ENCODE peak calls at places on chromosomes 11 and 22, in eight cellular contexts. One of them, this sample, is unnamed.

GRCh38 chr11:31408205-31408604 is 38.5 kb downstream of the DNAJC24 start:
- DNase-seq in cardiac muscle cell: no peak
- DNase-seq in colonic mucosa: no peak
- DNase-seq in gastrocnemius medialis: no peak
- DNase-seq in GM23248: no peak
- DNase-seq in A673: no peak
- DNase-seq in stomach: no peak
- DNase-seq in heart right ventricle: no peak
- DNase-seq in this sample: no peak

GRCh38 chr22:36658900-36659299 is 44.7 kb downstream of the CACNG2 start:
- DNase-seq in colonic mucosa: no peak
- DNase-seq in cardiac muscle cell: no peak
- DNase-seq in gastrocnemius medialis: no peak
- DNase-seq in stomach: no peak
- DNase-seq in GM23248: peak; percentile 10
- DNase-seq in heart right ventricle: no peak
- DNase-seq in A673: peak; percentile 15
- DNase-seq in this sample: no peak

GRCh38 chr11:9850224-9850895 is 186.5 kb downstream of the SWAP70 start:
- DNase-seq in heart right ventricle: no peak
- DNase-seq in colonic mucosa: no peak
- DNase-seq in gastrocnemius medialis: no peak
- DNase-seq in cardiac muscle cell: no peak
- DNase-seq in A673: no peak
- DNase-seq in stomach: no peak
- DNase-seq in GM23248: peak; percentile 57
- DNase-seq in this sample: no peak

GRCh38 chr11:68120212-68121066 is 749 bp downstream of the CHKA start:
- DNase-seq in GM23248: peak; percentile 58
- DNase-seq in gastrocnemius medialis: peak; percentile 32
- DNase-seq in A673: peak; percentile 59
- DNase-seq in cardiac muscle cell: peak; percentile 80
- DNase-seq in heart right ventricle: peak; percentile 56
- DNase-seq in colonic mucosa: peak; percentile 68
- DNase-seq in stomach: no peak
- DNase-seq in this sample: peak; percentile 75

GRCh38 chr11:67999704-68000103 is 4.2 kb downstream of the UNC93B1 start:
- DNase-seq in A673: no peak
- DNase-seq in gastrocnemius medialis: no peak
- DNase-seq in GM23248: no peak
- DNase-seq in colonic mucosa: no peak
- DNase-seq in cardiac muscle cell: no peak
- DNase-seq in heart right ventricle: no peak
- DNase-seq in stomach: no peak
- DNase-seq in this sample: peak; percentile 18

GRCh38 chr22:34403667-34404066 is 483.4 kb upstream of the LARGE1 start:
- DNase-seq in colonic mucosa: no peak
- DNase-seq in gastrocnemius medialis: no peak
- DNase-seq in GM23248: no peak
- DNase-seq in A673: no peak
- DNase-seq in heart right ventricle: no peak
- DNase-seq in cardiac muscle cell: no peak
- DNase-seq in stomach: no peak
- DNase-seq in this sample: no peak

GRCh38 chr22:48418831-48419230 is 1408.8 kb downstream of the BRD1 start:
- DNase-seq in A673: no peak
- DNase-seq in gastrocnemius medialis: no peak
- DNase-seq in heart right ventricle: no peak
- DNase-seq in colonic mucosa: no peak
- DNase-seq in stomach: no peak
- DNase-seq in GM23248: no peak
- DNase-seq in cardiac muscle cell: no peak
- DNase-seq in this sample: no peak

GRCh38 chr22:41619979-41620645 is 731 bp downstream of the DESI1 start:
- DNase-seq in heart right ventricle: peak; percentile 32
- DNase-seq in gastrocnemius medialis: peak; percentile 32
- DNase-seq in cardiac muscle cell: peak; percentile 36
- DNase-seq in stomach: peak; percentile 51
- DNase-seq in GM23248: peak; percentile 60
- DNase-seq in colonic mucosa: peak; percentile 60
- DNase-seq in A673: peak; percentile 42
- DNase-seq in this sample: peak; percentile 66

GRCh38 chr11:70029115-70029830 is 48.8 kb upstream of the ANO1 start:
- DNase-seq in colonic mucosa: no peak
- DNase-seq in heart right ventricle: no peak
- DNase-seq in A673: no peak
- DNase-seq in gastrocnemius medialis: no peak
- DNase-seq in GM23248: no peak
- DNase-seq in cardiac muscle cell: peak; percentile 31
- DNase-seq in stomach: no peak
- DNase-seq in this sample: no peak

GRCh38 chr11:61497473-61497872 is 11.1 kb upstream of the LRRC10B start:
- DNase-seq in A673: no peak
- DNase-seq in cardiac muscle cell: no peak
- DNase-seq in heart right ventricle: no peak
- DNase-seq in colonic mucosa: no peak
- DNase-seq in GM23248: no peak
- DNase-seq in stomach: no peak
- DNase-seq in gastrocnemius medialis: no peak
- DNase-seq in this sample: no peak

GRCh38 chr11:30016588-30017363 is at the start of gene KCNA4:
- DNase-seq in A673: peak; percentile 68
- DNase-seq in GM23248: peak; percentile 38
- DNase-seq in stomach: no peak
- DNase-seq in colonic mucosa: no peak
- DNase-seq in heart right ventricle: peak; percentile 51
- DNase-seq in gastrocnemius medialis: no peak
- DNase-seq in cardiac muscle cell: peak; percentile 76
- DNase-seq in this sample: no peak

GRCh38 chr11:77067776-77068460 is 1.1 kb downstream of the CAPN5 start:
- DNase-seq in cardiac muscle cell: no peak
- DNase-seq in gastrocnemius medialis: no peak
- DNase-seq in colonic mucosa: peak; percentile 53
- DNase-seq in stomach: no peak
- DNase-seq in A673: no peak
- DNase-seq in heart right ventricle: no peak
- DNase-seq in GM23248: no peak
- DNase-seq in this sample: no peak

GRCh38 chr22:20140521-20140964 is 8.9 kb downstream of the ZDHHC8 start:
- DNase-seq in colonic mucosa: no peak
- DNase-seq in A673: no peak
- DNase-seq in heart right ventricle: no peak
- DNase-seq in gastrocnemius medialis: no peak
- DNase-seq in stomach: no peak
- DNase-seq in cardiac muscle cell: no peak
- DNase-seq in GM23248: no peak
- DNase-seq in this sample: no peak

GRCh38 chr11:36657610-36658225 is 59.7 kb upstream of the RAG2 start:
- DNase-seq in stomach: no peak
- DNase-seq in cardiac muscle cell: no peak
- DNase-seq in gastrocnemius medialis: no peak
- DNase-seq in colonic mucosa: no peak
- DNase-seq in A673: peak; percentile 67
- DNase-seq in heart right ventricle: no peak
- DNase-seq in GM23248: peak; percentile 18
- DNase-seq in this sample: no peak

GRCh38 chr11:26960265-26960664 is 33.6 kb upstream of the FIBIN start:
- DNase-seq in heart right ventricle: no peak
- DNase-seq in colonic mucosa: no peak
- DNase-seq in GM23248: peak; percentile 77
- DNase-seq in cardiac muscle cell: no peak
- DNase-seq in A673: no peak
- DNase-seq in gastrocnemius medialis: no peak
- DNase-seq in stomach: no peak
- DNase-seq in this sample: no peak

GRCh38 chr22:32352681-32353080 is 5.0 kb upstream of the RFPL3 start:
- DNase-seq in heart right ventricle: no peak
- DNase-seq in colonic mucosa: no peak
- DNase-seq in GM23248: no peak
- DNase-seq in cardiac muscle cell: no peak
- DNase-seq in gastrocnemius medialis: no peak
- DNase-seq in A673: no peak
- DNase-seq in stomach: no peak
- DNase-seq in this sample: no peak

GRCh38 chr11:68383976-68384501 is 71.6 kb downstream of the LRP5 start:
- DNase-seq in heart right ventricle: peak; percentile 74
- DNase-seq in GM23248: peak; percentile 49
- DNase-seq in cardiac muscle cell: peak; percentile 53
- DNase-seq in gastrocnemius medialis: no peak
- DNase-seq in colonic mucosa: peak; percentile 79
- DNase-seq in stomach: peak; percentile 71
- DNase-seq in A673: peak; percentile 66
- DNase-seq in this sample: peak; percentile 88

GRCh38 chr11:44593194-44593593 is 27.7 kb downstream of the CD82 start:
- DNase-seq in gastrocnemius medialis: peak; percentile 63
- DNase-seq in GM23248: no peak
- DNase-seq in A673: no peak
- DNase-seq in colonic mucosa: no peak
- DNase-seq in stomach: no peak
- DNase-seq in cardiac muscle cell: peak; percentile 36
- DNase-seq in heart right ventricle: no peak
- DNase-seq in this sample: no peak

GRCh38 chr11:44592125-44592643 is 26.7 kb downstream of the CD82 start:
- DNase-seq in heart right ventricle: no peak
- DNase-seq in gastrocnemius medialis: peak; percentile 48
- DNase-seq in cardiac muscle cell: peak; percentile 38
- DNase-seq in A673: no peak
- DNase-seq in GM23248: peak; percentile 88
- DNase-seq in colonic mucosa: no peak
- DNase-seq in stomach: no peak
- DNase-seq in this sample: no peak

GRCh38 chr11:44585421-44585820 is 20.0 kb downstream of the CD82 start:
- DNase-seq in colonic mucosa: no peak
- DNase-seq in cardiac muscle cell: no peak
- DNase-seq in GM23248: no peak
- DNase-seq in A673: no peak
- DNase-seq in stomach: no peak
- DNase-seq in heart right ventricle: no peak
- DNase-seq in gastrocnemius medialis: no peak
- DNase-seq in this sample: no peak

GRCh38 chr11:44590769-44591168 is 25.3 kb downstream of the CD82 start:
- DNase-seq in gastrocnemius medialis: no peak
- DNase-seq in GM23248: no peak
- DNase-seq in colonic mucosa: no peak
- DNase-seq in heart right ventricle: no peak
- DNase-seq in cardiac muscle cell: no peak
- DNase-seq in A673: no peak
- DNase-seq in stomach: no peak
- DNase-seq in this sample: no peak

GRCh38 chr11:44589301-44589700 is 23.8 kb downstream of the CD82 start:
- DNase-seq in GM23248: peak; percentile 90
- DNase-seq in colonic mucosa: no peak
- DNase-seq in gastrocnemius medialis: no peak
- DNase-seq in heart right ventricle: no peak
- DNase-seq in stomach: no peak
- DNase-seq in A673: no peak
- DNase-seq in cardiac muscle cell: no peak
- DNase-seq in this sample: no peak
- H3K4me1 ChIP-seq in GM23248: peaks cover 18% of the 10 kb centered on the region
- H3K4me1 ChIP-seq in colonic mucosa: no peaks in the 10 kb centered on the region
- H3K4me1 ChIP-seq in gastrocnemius medialis: peaks cover 38% of the 10 kb centered on the region
- H3K4me1 ChIP-seq in heart right ventricle: peaks cover 39% of the 10 kb centered on the region
- H3K4me1 ChIP-seq in stomach: peaks cover 23% of the 10 kb centered on the region
- H3K4me1 ChIP-seq in A673: no peaks in the 10 kb centered on the region
- H3K4me1 ChIP-seq in cardiac muscle cell: peaks cover 17% of the 10 kb centered on the region
- H3K4me1 ChIP-seq in this sample: peaks cover 7% of the 10 kb centered on the region

GRCh38 chr22:39520054-39520873 is at the start of gene ATF4:
- DNase-seq in stomach: peak; percentile 98
- DNase-seq in colonic mucosa: peak; percentile 97
- DNase-seq in A673: peak; percentile 99
- DNase-seq in heart right ventricle: peak; percentile 95
- DNase-seq in cardiac muscle cell: peak; percentile 99
- DNase-seq in gastrocnemius medialis: peak; percentile 97
- DNase-seq in GM23248: peak; percentile 100
- DNase-seq in this sample: peak; percentile 98
- H3K4me1 ChIP-seq in stomach: peaks cover 54% of the 10 kb centered on the region
- H3K4me1 ChIP-seq in colonic mucosa: peaks cover 9% of the 10 kb centered on the region
- H3K4me1 ChIP-seq in A673: peaks cover 20% of the 10 kb centered on the region
- H3K4me1 ChIP-seq in heart right ventricle: peaks cover 53% of the 10 kb centered on the region
- H3K4me1 ChIP-seq in cardiac muscle cell: peaks cover 26% of the 10 kb centered on the region
- H3K4me1 ChIP-seq in gastrocnemius medialis: peaks cover 50% of the 10 kb centered on the region
- H3K4me1 ChIP-seq in GM23248: peaks cover 20% of the 10 kb centered on the region
- H3K4me1 ChIP-seq in this sample: peaks cover 34% of the 10 kb centered on the region

GRCh38 chr11:208177-208916 is 839 bp downstream of the RIC8A start:
- DNase-seq in cardiac muscle cell: peak; percentile 89
- DNase-seq in GM23248: peak; percentile 93
- DNase-seq in colonic mucosa: peak; percentile 83
- DNase-seq in heart right ventricle: peak; percentile 85
- DNase-seq in stomach: peak; percentile 85
- DNase-seq in gastrocnemius medialis: peak; percentile 58
- DNase-seq in A673: peak; percentile 82
- DNase-seq in this sample: peak; percentile 85

GRCh38 chr11:206516-207212 is 535 bp downstream of the BET1L start:
- DNase-seq in colonic mucosa: peak; percentile 59
- DNase-seq in cardiac muscle cell: peak; percentile 37
- DNase-seq in A673: no peak
- DNase-seq in gastrocnemius medialis: no peak
- DNase-seq in GM23248: peak; percentile 65
- DNase-seq in heart right ventricle: no peak
- DNase-seq in stomach: peak; percentile 40
- DNase-seq in this sample: peak; percentile 77

GRCh38 chr11:208917-209260 is 1.4 kb downstream of the RIC8A start:
- DNase-seq in colonic mucosa: no peak
- DNase-seq in stomach: no peak
- DNase-seq in cardiac muscle cell: peak; percentile 28
- DNase-seq in gastrocnemius medialis: no peak
- DNase-seq in heart right ventricle: no peak
- DNase-seq in GM23248: no peak
- DNase-seq in A673: no peak
- DNase-seq in this sample: no peak

GRCh38 chr11:206002-206384 is 1.2 kb downstream of the BET1L start:
- DNase-seq in stomach: peak; percentile 23
- DNase-seq in heart right ventricle: no peak
- DNase-seq in A673: no peak
- DNase-seq in GM23248: no peak
- DNase-seq in colonic mucosa: peak; percentile 24
- DNase-seq in cardiac muscle cell: no peak
- DNase-seq in gastrocnemius medialis: no peak
- DNase-seq in this sample: peak; percentile 43

GRCh38 chr11:207213-208176 is at the start of the genes BET1L and RIC8A:
- DNase-seq in colonic mucosa: peak; percentile 96
- DNase-seq in cardiac muscle cell: peak; percentile 97
- DNase-seq in gastrocnemius medialis: peak; percentile 87
- DNase-seq in heart right ventricle: peak; percentile 94
- DNase-seq in A673: peak; percentile 98
- DNase-seq in GM23248: peak; percentile 99
- DNase-seq in stomach: peak; percentile 93
- DNase-seq in this sample: peak; percentile 97
- H3K4me1 ChIP-seq in colonic mucosa: peaks cover 21% of the 10 kb centered on the region
- H3K4me1 ChIP-seq in cardiac muscle cell: no peaks in the 10 kb centered on the region
- H3K4me1 ChIP-seq in gastrocnemius medialis: peaks cover 26% of the 10 kb centered on the region
- H3K4me1 ChIP-seq in heart right ventricle: peaks cover 62% of the 10 kb centered on the region
- H3K4me1 ChIP-seq in A673: peaks cover 13% of the 10 kb centered on the region
- H3K4me1 ChIP-seq in GM23248: peaks cover 34% of the 10 kb centered on the region
- H3K4me1 ChIP-seq in stomach: peaks cover 55% of the 10 kb centered on the region
- H3K4me1 ChIP-seq in this sample: peaks cover 21% of the 10 kb centered on the region

DNA sequence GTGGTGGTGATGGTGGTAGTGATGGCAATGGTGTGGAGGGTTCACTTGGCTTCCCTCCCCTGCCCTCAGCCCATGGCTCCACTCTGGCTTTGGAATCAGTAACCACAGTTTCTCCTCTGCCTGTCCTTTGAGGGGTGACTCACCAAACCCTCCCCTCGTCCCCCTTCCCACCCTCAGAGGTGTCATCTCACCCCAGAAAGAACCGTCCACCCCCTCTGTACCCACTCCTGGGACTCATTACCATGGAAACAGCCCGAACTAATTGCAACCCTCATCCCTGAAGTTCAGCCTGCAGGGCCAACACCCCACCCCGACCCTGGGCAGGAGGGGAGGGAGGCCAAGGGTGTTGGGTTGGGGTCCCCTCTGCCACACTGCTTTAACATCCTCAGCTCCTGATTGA is 26.6 kb downstream of the PHLDB1 start:
- DNase-seq in cardiac muscle cell: no peak
- DNase-seq in A673: no peak
- DNase-seq in colonic mucosa: no peak
- DNase-seq in stomach: no peak
- DNase-seq in heart right ventricle: no peak
- DNase-seq in gastrocnemius medialis: no peak
- DNase-seq in GM23248: peak; percentile 81
- DNase-seq in this sample: no peak
- H3K4me1 ChIP-seq in cardiac muscle cell: peaks cover 12% of the 10 kb centered on the region
- H3K4me1 ChIP-seq in A673: peaks cover 13% of the 10 kb centered on the region
- H3K4me1 ChIP-seq in colonic mucosa: peaks cover 19% of the 10 kb centered on the region
- H3K4me1 ChIP-seq in stomach: peaks cover 37% of the 10 kb centered on the region
- H3K4me1 ChIP-seq in heart right ventricle: peaks cover 84% of the 10 kb centered on the region
- H3K4me1 ChIP-seq in gastrocnemius medialis: peaks cover 24% of the 10 kb centered on the region
- H3K4me1 ChIP-seq in GM23248: peaks cover 22% of the 10 kb centered on the region
- H3K4me1 ChIP-seq in this sample: peaks cover 51% of the 10 kb centered on the region

This sample was measured in mucosa of descending colon.